ENCODE peak calls at places on chromosome 9, in eight cellular contexts. Q, P, M, W, S, N, F and L are unnamed samples.

GRCh38 chr9:15423328-15423985 is 781 bp downstream of the SNAPC3 start:
- DNase-seq in F (no peak), P (no peak), Q (no peak), M (peak; percentile 29), S (peak; percentile 32), W (no peak), N (no peak), L (no peak)

GRCh38 chr9:3528466-3528865 is 2.7 kb upstream of the RFX3 start:
- DNase-seq in P (no peak), Q (no peak), W (no peak), F (no peak), S (no peak), M (no peak), N (no peak), L (no peak)

GRCh38 chr9:137388589-137389427 is 34.2 kb downstream of the EXD3 start:
- DNase-seq in Q (no peak), P (peak; percentile 49), M (no peak), F (no peak), W (no peak), S (no peak), N (no peak), L (no peak)

GRCh38 chr9:35074141-35074540 is 1.7 kb upstream of the VCP start:
- DNase-seq in M (no peak), N (peak; percentile 69), P (no peak), F (no peak), W (no peak), S (no peak), Q (no peak), L (no peak)

GRCh38 chr9:93431498-93432105 is 19.9 kb upstream of the FAM120A start:
- DNase-seq in F (no peak), M (no peak), N (no peak), W (no peak), S (no peak), Q (no peak), P (no peak), L (no peak)

GRCh38 chr9:121292051-121292450 is 24.1 kb downstream of the GSN start:
- DNase-seq in Q (no peak), F (no peak), S (no peak), N (no peak), M (no peak), P (no peak), W (no peak), L (no peak)

GRCh38 chr9:129891519-129891918 is 56.3 kb downstream of the USP20 start:
- DNase-seq in N (no peak), M (no peak), S (no peak), Q (no peak), P (no peak), F (no peak), W (no peak), L (no peak)

GRCh38 chr9:21210311-21210710 is 3.4 kb upstream of the IFNA10 start:
- DNase-seq in M (no peak), S (no peak), Q (no peak), P (no peak), F (peak; percentile 32), N (no peak), W (no peak), L (no peak)

GRCh38 chr9:16867571-16868311 is 2.7 kb downstream of the BNC2 start:
- DNase-seq in F (no peak), P (no peak), W (peak; percentile 63), S (peak; percentile 36), M (peak; percentile 82), N (no peak), Q (no peak), L (no peak)

GRCh38 chr9:136014147-136014927 is 53.2 kb upstream of the UBAC1 start:
- DNase-seq in W (no peak), N (peak; percentile 30), Q (no peak), F (no peak), P (peak; percentile 36), M (no peak), S (no peak), L (no peak)

GRCh38 chr9:1058826-1059225 is 8.7 kb downstream of the DMRT2 start:
- DNase-seq in Q (no peak), P (no peak), M (no peak), N (no peak), S (no peak), W (no peak), F (no peak), L (no peak)

GRCh38 chr9:81492710-81493447 is 196.5 kb downstream of the TLE1 start:
- DNase-seq in P (no peak), M (peak; percentile 100), F (no peak), S (no peak), N (no peak), W (no peak), Q (no peak), L (no peak)

GRCh38 chr9:16871358-16872151 is 1.1 kb upstream of the BNC2 start:
- DNase-seq in F (peak; percentile 88), M (peak; percentile 92), S (peak; percentile 78), N (peak; percentile 84), W (peak; percentile 74), Q (peak; percentile 71), P (peak; percentile 79), L (peak; percentile 60)

GRCh38 chr9:72474676-72475075 is 46.7 kb upstream of the TMC1 start:
- DNase-seq in P (no peak), W (no peak), F (no peak), M (peak; percentile 23), S (no peak), Q (no peak), N (no peak), L (no peak)

GRCh38 chr9:27154923-27155322 is 45.9 kb downstream of the TEK start:
- DNase-seq in W (no peak), P (no peak), N (no peak), S (no peak), Q (no peak), M (peak; percentile 98), F (no peak), L (no peak)

GRCh38 chr9:136497916-136498695 is 15.3 kb upstream of the SEC16A start:
- DNase-seq in F (no peak), W (no peak), S (no peak), N (no peak), Q (no peak), M (no peak), P (no peak), L (no peak)

GRCh38 chr9:75623462-75623861 is 267.0 kb upstream of the PCSK5 start:
- DNase-seq in Q (no peak), S (no peak), F (no peak), N (no peak), M (no peak), W (no peak), P (no peak), L (no peak)

GRCh38 chr9:72151099-72151498 is 1.9 kb downstream of the GDA start:
- DNase-seq in W (no peak), S (no peak), Q (no peak), F (no peak), M (no peak), N (no peak), P (no peak), L (no peak)

GRCh38 chr9:131492070-131492469 is 10.6 kb upstream of the POMT1 start:
- DNase-seq in S (no peak), P (no peak), M (no peak), W (no peak), N (no peak), F (peak; percentile 46), Q (no peak), L (no peak)

GRCh38 chr9:131491001-131491710 is 11.6 kb upstream of the POMT1 start:
- DNase-seq in S (no peak), P (no peak), N (no peak), M (no peak), Q (no peak), F (peak; percentile 50), W (no peak), L (no peak)

GRCh38 chr9:131495726-131496292 is 6.9 kb upstream of the POMT1 start:
- DNase-seq in F (peak; percentile 71), P (no peak), Q (no peak), W (no peak), S (no peak), N (no peak), M (no peak), L (no peak)

GRCh38 chr9:131496844-131497425 is 5.8 kb upstream of the POMT1 start:
- DNase-seq in S (no peak), P (no peak), W (no peak), F (no peak), M (no peak), N (no peak), Q (no peak), L (no peak)

DNA sequence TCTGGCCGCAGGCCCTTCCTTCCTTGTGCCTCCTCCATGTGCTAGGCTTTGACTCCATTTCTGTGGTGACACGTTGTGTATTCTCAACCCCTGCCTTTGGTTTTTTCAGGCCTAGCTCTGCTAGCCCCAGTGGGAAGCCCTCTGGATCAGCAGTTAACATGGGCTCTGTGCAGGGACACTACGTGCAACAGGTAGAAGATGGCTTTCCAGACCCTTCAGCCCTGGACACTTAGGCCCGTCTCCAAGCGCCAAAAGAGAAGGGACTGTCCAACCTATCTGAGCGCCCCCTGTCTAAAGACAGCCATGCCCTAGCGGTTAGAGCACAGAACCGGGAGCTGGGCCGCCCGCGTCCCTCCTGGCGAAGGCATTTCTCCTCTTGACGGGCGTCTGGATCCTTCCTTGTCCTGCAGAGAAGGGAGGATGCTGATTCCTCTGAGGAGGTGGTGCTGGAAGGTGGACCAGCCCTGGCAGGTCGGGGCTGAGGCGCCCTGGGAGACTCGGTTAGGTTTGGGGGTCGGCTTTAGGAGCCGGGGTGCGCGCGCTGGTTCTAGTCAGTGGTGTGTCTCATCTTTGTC is 8.3 kb upstream of the POMT1 start:
- DNase-seq in N (no peak), M (no peak), Q (no peak), S (no peak), W (no peak), P (no peak), F (peak; percentile 48), L (no peak)
- H3K36me3 ChIP-seq in N (peaks cover 100% of the 10 kb centered on the region), M (peaks cover 62% of the 10 kb centered on the region), Q (no peaks in the 10 kb centered on the region), S (peaks cover 75% of the 10 kb centered on the region), W (peaks cover 94% of the 10 kb centered on the region), P (peaks cover 9% of the 10 kb centered on the region), F (peaks cover 100% of the 10 kb centered on the region), L (peaks cover 100% of the 10 kb centered on the region)

GRCh38 chr9:19677929-19678328 is 110.9 kb downstream of the SLC24A2 start:
- DNase-seq in N (no peak), F (no peak), W (no peak), Q (no peak), S (no peak), M (no peak), P (no peak), L (no peak)
- TF ChIP-seq CTCF in N (no peak), F (no peak), W (no peak), Q (no peak), S (no peak), M (no peak), P (no peak), L (no peak)

DNA sequence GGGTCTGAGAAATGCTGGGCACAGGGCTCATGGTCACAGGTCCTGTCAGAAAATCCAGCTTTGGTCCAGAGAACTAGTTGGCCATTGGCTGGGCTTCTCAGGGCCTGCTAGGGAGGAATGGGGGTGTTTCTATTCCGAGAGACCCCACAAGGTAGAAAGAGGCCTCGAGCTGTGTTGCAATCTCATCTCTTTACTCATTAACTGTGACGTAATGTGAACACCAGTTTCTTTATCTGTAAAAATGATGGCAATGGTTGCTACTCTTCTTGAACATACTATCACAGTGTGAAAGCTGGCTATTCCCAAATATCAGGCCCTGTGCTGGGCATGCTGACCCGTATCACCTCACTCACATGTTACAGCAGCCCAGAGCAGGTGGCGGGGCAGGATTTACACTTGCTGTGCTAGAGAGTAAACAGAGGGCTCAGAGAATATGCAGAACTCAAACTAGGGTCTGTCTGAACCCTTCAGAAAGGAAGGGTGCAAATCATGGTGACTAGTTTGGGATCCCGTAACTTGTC is 35.7 kb upstream of the SLC25A51 start:
- DNase-seq in M (no peak), W (no peak), S (no peak), P (no peak), N (no peak), F (no peak), Q (no peak), L (no peak)
- H3K4me1 ChIP-seq in M (peaks cover 46% of the 10 kb centered on the region), W (no peaks in the 10 kb centered on the region), S (peaks cover 8% of the 10 kb centered on the region), P (peaks cover 16% of the 10 kb centered on the region), N (peaks cover 29% of the 10 kb centered on the region), F (peaks cover 25% of the 10 kb centered on the region), Q (peaks cover 18% of the 10 kb centered on the region), L (peaks cover 64% of the 10 kb centered on the region)

GRCh38 chr9:134731497-134732391 is 90.1 kb downstream of the COL5A1 start:
- DNase-seq in Q (no peak), P (no peak), F (peak; percentile 51), N (no peak), S (no peak), M (no peak), W (no peak), L (no peak)
- H3K36me3 ChIP-seq in Q (no peaks in the 10 kb centered on the region), P (no peaks in the 10 kb centered on the region), F (peaks cover 8% of the 10 kb centered on the region), N (peaks cover 4% of the 10 kb centered on the region), S (no peaks in the 10 kb centered on the region), M (peaks cover 42% of the 10 kb centered on the region), W (no peaks in the 10 kb centered on the region), L (no peaks in the 10 kb centered on the region)